ENCODE peak calls at places on chromosomes 3 and 15, in four cellular contexts. N is endothelial cell; V is activated CD8-positive, alpha-beta T cell treated with anti-CD3 and anti-CD28 coated beads, Interleukin-2, amount 10 ng/mL, durations not matched to agents 7 days and 5 days; Z is lower lobe of right lung. S is an unnamed sample.
A peak's percentile ranks its signal among the peaks of the same experiment; 100 is the strongest.

GRCh38 chr15:56719774-56720555 is 13.3 kb downstream of the ZNF280D start:
- DNase-seq in N (no peak), V (no peak), Z (no peak), S (no peak)

GRCh38 chr15:79051941-79052731 is 38.4 kb downstream of the RASGRF1 start:
- DNase-seq in Z (no peak), N (no peak), V (no peak), S (no peak)

GRCh38 chr3:64473476-64473875 is 214.3 kb downstream of the ADAMTS9 start:
- DNase-seq in Z (no peak), N (no peak), V (no peak), S (no peak)

GRCh38 chr3:59052803-59053411 is 3.1 kb upstream of the CFAP20DC start:
- DNase-seq in Z (no peak), N (no peak), V (peak; percentile 46), S (peak; percentile 19)

GRCh38 chr15:90249123-90249863 is at the start of gene TTLL13:
- DNase-seq in N (peak; percentile 98), Z (peak; percentile 98), V (peak; percentile 71), S (peak; percentile 88)

GRCh38 chr15:49855917-49856637 is 235.2 kb downstream of the DTWD1 start:
- DNase-seq in V (no peak), Z (no peak), N (no peak), S (no peak)

GRCh38 chr3:108377384-108377783 is 81.0 kb downstream of the HHLA2 start:
- DNase-seq in V (no peak), N (no peak), Z (no peak), S (no peak)

GRCh38 chr15:52257734-52258062 is 37.9 kb downstream of the MYO5C start:
- DNase-seq in N (no peak), V (no peak), Z (no peak), S (peak; percentile 2)

GRCh38 chr15:68732451-68732850 is 88.2 kb downstream of the ANP32A start:
- DNase-seq in N (no peak), Z (no peak), V (no peak), S (no peak)

GRCh38 chr3:17357035-17357710 is 385.3 kb downstream of the TBC1D5 start:
- DNase-seq in Z (no peak), N (no peak), V (no peak), S (no peak)

GRCh38 chr15:78460737-78461136 is 22.7 kb downstream of the IREB2 start:
- DNase-seq in V (no peak), Z (no peak), N (no peak), S (no peak)

GRCh38 chr3:1087066-1087555 is 5.7 kb upstream of the CNTN6 start:
- DNase-seq in N (no peak), V (no peak), Z (peak; percentile 68), S (peak; percentile 7)

GRCh38 chr15:69509131-69509530 is 56.5 kb downstream of the RPLP1 start:
- DNase-seq in V (peak; percentile 24), N (no peak), Z (no peak), S (no peak)

GRCh38 chr15:91049378-91050127 is 27.2 kb upstream of the VPS33B start:
- DNase-seq in V (peak; percentile 79), N (peak; percentile 63), Z (no peak), S (peak; percentile 43)

GRCh38 chr3:31466016-31466415 is 66.7 kb upstream of the STT3B start:
- DNase-seq in V (no peak), N (no peak), Z (no peak), S (no peak)

GRCh38 chr3:158731938-158732855 is at the start of gene RARRES1:
- DNase-seq in N (peak; percentile 50), V (peak; percentile 51), Z (peak; percentile 87), S (peak; percentile 24)

GRCh38 chr15:66939016-66939415 is 126.4 kb upstream of the SMAD3 start:
- DNase-seq in N (no peak), Z (no peak), V (no peak), S (no peak)

GRCh38 chr15:78950906-78951840 is 6.3 kb upstream of the CTSH start:
- DNase-seq in V (no peak), Z (no peak), N (no peak), S (no peak)

GRCh38 chr3:59212128-59212764 is 162.4 kb upstream of the CFAP20DC start:
- DNase-seq in N (peak; percentile 19), Z (no peak), V (peak; percentile 22), S (peak; percentile 57)

GRCh38 chr15:50183112-50183794 is 1.3 kb downstream of the SLC27A2 start:
- DNase-seq in V (peak; percentile 53), Z (no peak), N (no peak), S (no peak)

GRCh38 chr15:67967871-67968423 is 86.2 kb upstream of the PIAS1 start:
- DNase-seq in V (no peak), N (peak; percentile 75), Z (peak; percentile 90), S (peak; percentile 35)

GRCh38 chr3:17166369-17166768 is 281.6 kb downstream of the PLCL2 start:
- DNase-seq in Z (no peak), V (no peak), N (no peak), S (no peak)

GRCh38 chr3:42507252-42507651 is 4.8 kb downstream of the VIPR1 start:
- DNase-seq in Z (peak; percentile 59), V (no peak), N (no peak), S (no peak)

GRCh38 chr15:52067545-52067926 is 45.0 kb downstream of the BCL2L10 start:
- DNase-seq in N (no peak), Z (no peak), V (no peak), S (no peak)

GRCh38 chr3:179682681-179683080 is 29.8 kb downstream of the USP13 start:
- DNase-seq in N (no peak), Z (no peak), V (no peak), S (no peak)

GRCh38 chr3:123449986-123450474 is 1.1 kb upstream of the ADCY5 start:
- DNase-seq in N (no peak), Z (no peak), V (no peak), S (no peak)

GRCh38 chr3:71533588-71533987 is 49.9 kb downstream of the FOXP1 start:
- DNase-seq in V (no peak), Z (no peak), N (no peak), S (no peak)

GRCh38 chr15:40264321-40265153 is 18.3 kb downstream of the ANKRD63 start:
- DNase-seq in N (no peak), Z (no peak), V (no peak), S (no peak)

GRCh38 chr3:52053307-52054304 is 2.8 kb downstream of the DUSP7 start:
- DNase-seq in N (peak; percentile 26), Z (peak; percentile 57), V (peak; percentile 61), S (no peak)

GRCh38 chr3:169146112-169146665 is 517.3 kb downstream of the MECOM start:
- DNase-seq in V (peak; percentile 22), N (peak; percentile 77), Z (peak; percentile 70), S (peak; percentile 7)

GRCh38 chr3:139113766-139114165 is 69.1 kb upstream of the PRR23C start:
- DNase-seq in Z (no peak), V (peak; percentile 38), N (no peak), S (no peak)

GRCh38 chr3:161043343-161044035 is 61.7 kb downstream of the B3GALNT1 start:
- DNase-seq in N (no peak), V (no peak), Z (no peak), S (no peak)

GRCh38 chr15:96181873-96182301 is 148.6 kb upstream of the NR2F2 start:
- DNase-seq in N (no peak), Z (no peak), V (no peak), S (no peak)

GRCh38 chr3:123781571-123782275 is 102.4 kb downstream of the MYLK start:
- DNase-seq in N (no peak), Z (no peak), V (no peak), S (no peak)

GRCh38 chr3:108035751-108036150 is 55.1 kb downstream of the CD47 start:
- DNase-seq in V (no peak), Z (no peak), N (no peak), S (no peak)

GRCh38 chr15:88745696-88746095 is 57.5 kb upstream of the ACAN start:
- DNase-seq in Z (no peak), N (no peak), V (no peak), S (no peak)

GRCh38 chr15:51030649-51031316 is 63.9 kb downstream of the TNFAIP8L3 start:
- DNase-seq in V (no peak), Z (no peak), N (no peak), S (no peak)

GRCh38 chr3:23292432-23292831 is 89.3 kb downstream of the UBE2E2 start:
- DNase-seq in N (no peak), Z (no peak), V (no peak), S (no peak)

GRCh38 chr3:169914321-169914720 is 2.9 kb downstream of the SAMD7 start:
- DNase-seq in Z (no peak), V (no peak), N (no peak), S (no peak)

S was measured in NCI-H345.